ENCODE peak calls at places on chromosome 3, in four cellular contexts. O, M, Y and L are unnamed samples.

GRCh38 chr3:42790714-42791229 is 13.5 kb downstream of the HIGD1A start:
- DNase-seq in O (no peak), M (no peak), Y (no peak), L (no peak)

GRCh38 chr3:18513091-18513490 is 88.0 kb upstream of the SATB1 start:
- DNase-seq in O (no peak), M (no peak), Y (no peak), L (no peak)

GRCh38 chr3:151931171-151931570 is 57.7 kb downstream of the SUCNR1 start:
- DNase-seq in O (no peak), M (no peak), Y (no peak), L (no peak)

GRCh38 chr3:120661106-120661962 is 20.7 kb downstream of the HGD start:
- DNase-seq in O (no peak), M (no peak), Y (no peak), L (no peak)

GRCh38 chr3:33883538-33884203 is 85.2 kb downstream of the PDCD6IP start:
- DNase-seq in O (peak; percentile 41), M (peak; percentile 14), Y (no peak), L (no peak)

GRCh38 chr3:16313955-16314645 is 49.1 kb downstream of the OXNAD1 start:
- DNase-seq in O (no peak), M (no peak), Y (no peak), L (no peak)

GRCh38 chr3:197068077-197068476 is 38.5 kb upstream of the MELTF start:
- DNase-seq in O (no peak), M (no peak), Y (no peak), L (no peak)

GRCh38 chr3:53845103-53845880 is 927 bp downstream of the CHDH start:
- DNase-seq in O (no peak), M (no peak), Y (peak; percentile 43), L (no peak)

GRCh38 chr3:170429050-170429449 is 10.4 kb downstream of the CLDN11 start:
- DNase-seq in O (peak; percentile 6), M (no peak), Y (no peak), L (no peak)

GRCh38 chr3:52649461-52650210 is 36.1 kb downstream of the PBRM1 start:
- DNase-seq in O (peak; percentile 35), M (no peak), Y (no peak), L (no peak)

GRCh38 chr3:129657261-129658046 is 51.0 kb upstream of the PLXND1 start:
- DNase-seq in O (peak; percentile 8), M (no peak), Y (no peak), L (no peak)

GRCh38 chr3:125148836-125149235 is 63.7 kb downstream of the SLC12A8 start:
- DNase-seq in O (no peak), M (no peak), Y (no peak), L (no peak)

GRCh38 chr3:192794216-192794615 is 66.9 kb upstream of the FGF12 start:
- DNase-seq in O (no peak), M (no peak), Y (no peak), L (no peak)

GRCh38 chr3:128052831-128053419 is 688 bp downstream of the SEC61A1 start:
- DNase-seq in O (no peak), M (no peak), Y (no peak), L (no peak)

GRCh38 chr3:46984591-46985459 is 5.4 kb downstream of the NBEAL2 start:
- DNase-seq in O (no peak), M (no peak), Y (no peak), L (no peak)

GRCh38 chr3:108218811-108219210 is 3.4 kb downstream of the IFT57 start:
- DNase-seq in O (no peak), M (no peak), Y (no peak), L (no peak)

GRCh38 chr3:141275973-141276372 is 44.3 kb downstream of the PXYLP1 start:
- DNase-seq in O (peak; percentile 54), M (no peak), Y (no peak), L (no peak)

GRCh38 chr3:49707113-49707480 is 12.4 kb downstream of the AMIGO3 start:
- DNase-seq in O (peak; percentile 47), M (no peak), Y (no peak), L (no peak)

GRCh38 chr3:172688588-172688987 is 22.3 kb downstream of the NCEH1 start:
- DNase-seq in O (no peak), M (no peak), Y (no peak), L (no peak)

GRCh38 chr3:69922521-69923000 is 77.0 kb upstream of the SAMMSON start:
- DNase-seq in O (no peak), M (no peak), Y (no peak), L (no peak)

GRCh38 chr3:193772389-193772788 is 179.4 kb downstream of the OPA1 start:
- DNase-seq in O (no peak), M (no peak), Y (no peak), L (no peak)

GRCh38 chr3:25899352-25900101 is 109.6 kb downstream of the OXSM start:
- DNase-seq in O (no peak), M (no peak), Y (no peak), L (no peak)

GRCh38 chr3:1587426-1587825 is 494.6 kb downstream of the CNTN6 start:
- DNase-seq in O (no peak), M (no peak), Y (no peak), L (no peak)

GRCh38 chr3:55006277-55006676 is 78.4 kb upstream of the LRTM1 start:
- DNase-seq in O (no peak), M (no peak), Y (no peak), L (no peak)

GRCh38 chr3:70249509-70250160 is 62.8 kb downstream of the MDFIC2 start:
- DNase-seq in O (no peak), M (no peak), Y (no peak), L (no peak)

GRCh38 chr3:127787071-127787490 is 35.2 kb downstream of the MGLL start:
- DNase-seq in O (no peak), M (no peak), Y (no peak), L (no peak)

GRCh38 chr3:194893121-194893979 is 207.7 kb downstream of the FAM43A start:
- DNase-seq in O (no peak), M (no peak), Y (no peak), L (no peak)

GRCh38 chr3:110533089-110533488 is 538.5 kb upstream of the NECTIN3 start:
- DNase-seq in O (peak; percentile 30), M (no peak), Y (no peak), L (no peak)

GRCh38 chr3:59771760-59772159 is 721.9 kb upstream of the CFAP20DC start:
- DNase-seq in O (peak; percentile 79), M (no peak), Y (no peak), L (no peak)

GRCh38 chr3:143216709-143217182 is 97.2 kb downstream of the CHST2 start:
- DNase-seq in O (no peak), M (no peak), Y (no peak), L (no peak)

GRCh38 chr3:46670000-46670890 is 23.2 kb downstream of the ALS2CL start:
- DNase-seq in O (no peak), M (no peak), Y (no peak), L (no peak)

GRCh38 chr3:178507507-178508442 is 28.5 kb upstream of the KCNMB2 start:
- DNase-seq in O (no peak), M (no peak), Y (no peak), L (no peak)

GRCh38 chr3:101902041-101902440 is 52.7 kb downstream of the NFKBIZ start:
- DNase-seq in O (peak; percentile 93), M (no peak), Y (no peak), L (no peak)

GRCh38 chr3:107578523-107578922 is 55.8 kb downstream of the BBX start:
- DNase-seq in O (no peak), M (no peak), Y (no peak), L (no peak)